ENCODE peak calls at places on chromosome 12, in six cellular contexts. A, Y, R, W, P and Z are unnamed samples.

GRCh38 chr12:15691372-15691771 is 97.8 kb downstream of the EPS8 start:
- DNase-seq in A (no peak), Y (no peak), R (no peak), W (no peak), P (no peak), Z (no peak)

GRCh38 chr12:122880668-122881067 is 15.3 kb downstream of the VPS37B start:
- DNase-seq in A (no peak), Y (peak; percentile 71), R (peak; percentile 54), W (no peak), P (peak; percentile 73), Z (peak; percentile 60)

GRCh38 chr12:45191239-45191638 is 24.7 kb upstream of the ANO6 start:
- DNase-seq in A (no peak), Y (no peak), R (peak; percentile 26), W (no peak), P (no peak), Z (peak; percentile 60)

GRCh38 chr12:20429876-20430275 is 61.5 kb downstream of the PDE3A start:
- DNase-seq in A (no peak), Y (no peak), R (no peak), W (no peak), P (no peak), Z (no peak)

GRCh38 chr12:113903381-113903863 is 62.7 kb downstream of the RBM19 start:
- DNase-seq in A (no peak), Y (no peak), R (peak; percentile 39), W (no peak), P (no peak), Z (peak; percentile 66)

GRCh38 chr12:110223777-110224378 is 57.2 kb upstream of the ATP2A2 start:
- DNase-seq in A (no peak), Y (no peak), R (peak; percentile 97), W (no peak), P (no peak), Z (peak; percentile 78)

GRCh38 chr12:55718020-55718419 is 2.2 kb upstream of the RDH5 start:
- DNase-seq in A (no peak), Y (no peak), R (no peak), W (no peak), P (peak; percentile 77), Z (no peak)

GRCh38 chr12:20601668-20602280 is 93.4 kb upstream of the SLCO1C1 start:
- DNase-seq in A (peak; percentile 46), Y (peak; percentile 22), R (peak; percentile 55), W (peak; percentile 40), P (peak; percentile 14), Z (peak; percentile 61)

GRCh38 chr12:105706321-105706972 is 376.0 kb downstream of the C12orf75 start:
- DNase-seq in A (no peak), Y (no peak), R (peak; percentile 66), W (no peak), P (peak; percentile 39), Z (peak; percentile 63)

GRCh38 chr12:42118136-42118879 is 26.4 kb downstream of the GXYLT1 start:
- DNase-seq in A (no peak), Y (no peak), R (no peak), W (no peak), P (no peak), Z (peak; percentile 42)

GRCh38 chr12:90823859-90824258 is 131.1 kb downstream of the CCER1 start:
- DNase-seq in A (no peak), Y (no peak), R (no peak), W (no peak), P (no peak), Z (no peak)

GRCh38 chr12:120856980-120857379 is 47.2 kb downstream of the SPPL3 start:
- DNase-seq in A (peak; percentile 12), Y (no peak), R (peak; percentile 52), W (no peak), P (no peak), Z (no peak)

GRCh38 chr12:131628766-131629448 is 82.0 kb upstream of the SFSWAP start:
- DNase-seq in A (no peak), Y (no peak), R (no peak), W (no peak), P (no peak), Z (no peak)

GRCh38 chr12:575948-576612 is 87.2 kb downstream of the NINJ2 start:
- DNase-seq in A (peak; percentile 41), Y (peak; percentile 96), R (peak; percentile 79), W (peak; percentile 75), P (peak; percentile 83), Z (peak; percentile 80)

GRCh38 chr12:102459314-102459713 is 21.0 kb downstream of the IGF1 start:
- DNase-seq in A (no peak), Y (no peak), R (no peak), W (no peak), P (no peak), Z (no peak)

GRCh38 chr12:15404485-15404884 is 82.2 kb downstream of the PTPRO start:
- DNase-seq in A (no peak), Y (no peak), R (peak; percentile 19), W (no peak), P (no peak), Z (peak; percentile 50)

GRCh38 chr12:122837306-122838265 is 2.3 kb downstream of the HIP1R start:
- DNase-seq in A (no peak), Y (no peak), R (peak; percentile 31), W (no peak), P (no peak), Z (no peak)

GRCh38 chr12:1930816-1931597 is 12.6 kb upstream of the CACNA2D4 start:
- DNase-seq in A (no peak), Y (peak; percentile 21), R (no peak), W (no peak), P (no peak), Z (no peak)

GRCh38 chr12:111442301-111443045 is 36.8 kb downstream of the SH2B3 start:
- DNase-seq in A (no peak), Y (no peak), R (no peak), W (no peak), P (no peak), Z (no peak)

GRCh38 chr12:68972570-68972969 is 39.6 kb upstream of the CPM start:
- DNase-seq in A (no peak), Y (no peak), R (no peak), W (no peak), P (no peak), Z (no peak)

GRCh38 chr12:116459011-116459410 is 100.2 kb upstream of the MAP1LC3B2 start:
- DNase-seq in A (no peak), Y (no peak), R (no peak), W (no peak), P (no peak), Z (no peak)

GRCh38 chr12:116459501-116459900 is 99.7 kb upstream of the MAP1LC3B2 start:
- DNase-seq in A (no peak), Y (no peak), R (no peak), W (no peak), P (no peak), Z (no peak)

GRCh38 chr12:116458492-116458891 is 100.7 kb upstream of the MAP1LC3B2 start:
- DNase-seq in A (no peak), Y (no peak), R (no peak), W (no peak), P (no peak), Z (no peak)

GRCh38 chr12:116461060-116461459 is 98.1 kb upstream of the MAP1LC3B2 start:
- DNase-seq in A (no peak), Y (no peak), R (no peak), W (no peak), P (no peak), Z (no peak)

DNA sequence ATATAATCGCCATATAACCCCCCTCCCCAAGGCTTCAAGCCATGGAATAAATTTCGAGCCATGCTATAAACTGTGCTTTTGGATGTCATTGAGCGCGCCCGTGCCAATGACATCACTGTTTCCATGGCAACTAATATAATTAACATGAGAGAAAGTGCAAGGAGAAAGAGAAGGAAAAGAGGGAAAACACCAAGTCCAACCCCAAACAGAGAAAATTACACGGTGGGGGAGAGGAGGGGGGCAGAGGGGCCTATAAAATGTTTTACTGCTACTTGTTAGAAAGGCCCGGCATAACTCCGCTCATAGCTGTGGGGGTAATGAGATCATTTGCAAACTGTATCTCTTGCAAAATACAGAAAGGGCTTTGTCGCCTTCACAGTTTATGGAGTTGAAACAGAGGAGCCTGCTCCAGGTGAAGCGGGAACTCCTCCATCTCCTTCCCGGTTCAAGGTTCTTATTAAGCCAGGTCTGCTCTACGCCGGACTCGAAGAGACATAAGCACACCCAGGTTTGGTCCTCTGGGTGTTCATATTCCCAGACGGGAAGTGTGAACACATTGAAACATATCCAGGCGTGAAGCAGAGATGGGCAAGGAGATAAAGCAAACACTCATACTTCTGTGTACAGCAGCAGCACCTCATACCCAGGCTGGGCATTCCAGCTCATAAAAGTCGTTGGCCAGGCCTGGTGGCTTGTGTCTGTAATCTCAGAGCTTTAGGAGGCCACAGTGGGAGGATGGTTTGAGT is 99.1 kb upstream of the MAP1LC3B2 start:
- DNase-seq in A (no peak), Y (no peak), R (peak; percentile 28), W (no peak), P (no peak), Z (peak; percentile 49)
- H3K4me3 ChIP-seq in A (no peak overlapping the region), Y (no peak overlapping the region), R (no peak overlapping the region), W (no peak overlapping the region), P (no peak overlapping the region), Z (no peak overlapping the region)

DNA sequence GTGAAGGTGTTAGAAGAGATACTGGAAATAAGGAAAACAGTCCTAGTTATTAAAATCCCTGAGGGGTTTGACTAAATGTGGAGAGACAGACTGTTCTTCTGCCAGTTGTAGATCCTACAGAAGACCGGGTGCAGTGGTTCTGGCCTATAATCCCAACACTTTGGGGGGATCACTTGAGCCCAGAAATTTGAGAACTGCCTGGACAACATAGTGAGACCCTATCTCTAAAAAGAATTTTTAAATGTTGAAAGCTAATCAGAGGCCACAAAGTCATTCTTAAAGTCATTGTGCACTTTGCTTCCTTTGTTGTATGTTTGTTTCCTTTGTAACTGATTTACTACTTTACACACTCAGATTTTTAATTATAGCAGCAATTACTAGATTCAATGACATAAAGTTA is 61.2 kb upstream of the RASSF3 start:
- DNase-seq in A (no peak), Y (no peak), R (no peak), W (no peak), P (no peak), Z (no peak)
- H3K9ac ChIP-seq in A (no peak overlapping the region), Y (no peak overlapping the region), R (no peak overlapping the region), W (no peak overlapping the region), P (no peak overlapping the region), Z (no peak overlapping the region)

GRCh38 chr12:96193725-96194571 is at the start of gene ELK3:
- DNase-seq in A (no peak), Y (peak; percentile 94), R (peak; percentile 74), W (peak; percentile 60), P (peak; percentile 71), Z (peak; percentile 84)
- TF ChIP-seq EZH2phosphoT487 in A (no peak), Y (no peak), R (no peak), W (no peak), P (no peak), Z (no peak)

DNA sequence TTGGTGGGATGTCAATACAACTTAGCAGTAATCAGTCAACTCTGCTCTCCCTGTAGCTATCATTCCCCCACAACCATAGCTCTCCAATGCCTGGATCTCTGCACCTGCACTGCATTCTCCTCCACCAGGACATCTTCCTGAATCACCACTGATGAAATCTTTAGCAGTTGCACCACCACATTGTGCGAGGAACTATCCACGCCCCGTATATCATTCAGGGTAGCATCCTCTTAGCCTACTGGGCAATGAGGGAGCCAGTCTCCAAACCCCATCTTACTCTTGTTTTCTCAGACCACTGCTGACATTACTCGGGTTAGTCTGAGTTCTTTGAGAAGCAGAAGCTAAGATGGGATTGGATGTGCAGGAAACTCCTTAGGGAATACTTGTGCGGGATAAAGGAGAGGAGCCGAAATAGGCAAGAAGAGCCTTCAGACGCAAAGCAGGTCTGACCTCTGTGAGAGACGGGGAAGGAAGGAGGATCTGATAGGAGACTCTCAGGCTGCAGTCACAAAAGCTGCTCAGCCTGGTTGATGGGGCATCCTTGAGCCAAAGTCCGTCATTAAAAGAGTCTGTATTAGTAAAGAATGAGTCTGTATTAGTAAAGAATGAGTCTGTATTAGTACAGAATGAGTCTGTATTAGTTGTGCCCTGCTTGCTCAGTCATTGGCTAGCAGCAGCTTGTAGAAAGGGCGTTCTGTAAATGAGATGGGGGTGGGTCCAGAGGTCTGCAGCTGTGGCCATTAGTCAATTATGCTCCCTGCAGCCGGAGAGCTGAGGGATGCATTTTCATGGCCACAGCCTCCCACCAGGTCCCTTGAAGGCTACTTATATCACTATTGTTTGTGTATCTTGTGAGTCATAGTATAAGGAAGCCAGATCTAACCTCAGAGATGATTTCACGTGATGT is 49.6 kb upstream of the RASSF3 start:
- DNase-seq in A (peak; percentile 8), Y (peak; percentile 41), R (peak; percentile 89), W (no peak), P (peak; percentile 40), Z (peak; percentile 94)
- H3K4me3 ChIP-seq in A (no peak overlapping the region), Y (no peak overlapping the region), R (no peak overlapping the region), W (no peak overlapping the region), P (no peak overlapping the region), Z (peak overlapping the region; percentile 10)